ENCODE peak calls at places on chromosomes 3 and 15, in six cellular contexts. A is sigmoid colon, C is A549, S is tibial nerve, G is SK-N-SH, M is HepG2. F is an unnamed sample.

GRCh38 chr3:31180274-31180673 is 285.8 kb upstream of the GADL1 start:
- DNase-seq in C (no peak), M (no peak), G (no peak), A (no peak), S (no peak), F (no peak)

GRCh38 chr3:50388021-50388719 is 28.8 kb upstream of the TMEM115 start:
- DNase-seq in S (no peak), M (no peak), A (no peak), C (no peak), G (peak), F (no peak)

GRCh38 chr3:16521580-16521941 is 8.1 kb upstream of the RFTN1 start:
- DNase-seq in M (no peak), A (no peak), S (no peak), C (no peak), G (no peak), F (no peak)

GRCh38 chr15:71312731-71313460 is 197.6 kb downstream of the THSD4 start:
- DNase-seq in G (no peak), S (no peak), M (no peak), A (no peak), C (no peak), F (no peak)

GRCh38 chr3:170205302-170205701 is 16.9 kb upstream of the PRKCI start:
- DNase-seq in A (no peak), S (no peak), M (no peak), C (no peak), G (no peak), F (no peak)

GRCh38 chr3:152524198-152525140 is 255.7 kb downstream of the MBNL1 start:
- DNase-seq in A (no peak), C (peak), S (peak), M (peak), G (peak), F (no peak)

GRCh38 chr15:88882745-88883144 is 12.6 kb downstream of the HAPLN3 start:
- DNase-seq in S (no peak), C (no peak), M (no peak), A (no peak), G (no peak), F (no peak)

GRCh38 chr3:160564205-160564922 is 1.0 kb downstream of the KPNA4 start:
- DNase-seq in G (no peak), A (no peak), S (no peak), C (peak), M (peak), F (no peak)

GRCh38 chr3:114809668-114810413 is 337.2 kb downstream of the ZBTB20 start:
- DNase-seq in S (no peak), M (peak), A (no peak), C (peak), G (no peak), F (no peak)

GRCh38 chr3:42660131-42660715 is 6.7 kb downstream of the ZBTB47 start:
- DNase-seq in C (no peak), M (no peak), S (no peak), G (no peak), A (peak), F (no peak)

GRCh38 chr3:153757839-153758238 is 363.4 kb upstream of the ARHGEF26 start:
- DNase-seq in M (no peak), A (no peak), G (no peak), S (no peak), C (no peak), F (no peak)

GRCh38 chr15:70475921-70476320 is 287.4 kb downstream of the UACA start:
- DNase-seq in M (no peak), C (peak), S (no peak), A (no peak), G (no peak), F (no peak)

GRCh38 chr3:194801378-194802124 is 115.9 kb downstream of the FAM43A start:
- DNase-seq in M (no peak), G (no peak), C (no peak), A (no peak), S (no peak), F (no peak)

GRCh38 chr15:39462691-39463090 is 118.2 kb upstream of the THBS1 start:
- DNase-seq in G (no peak), C (no peak), S (no peak), A (no peak), M (no peak), F (no peak)

GRCh38 chr3:52270252-52270754 is 8.1 kb downstream of the WDR82 start:
- DNase-seq in M (no peak), C (no peak), A (no peak), S (no peak), G (no peak), F (no peak)

GRCh38 chr3:184145120-184145524 is 10.0 kb downstream of the EIF2B5 start:
- DNase-seq in C (peak), G (peak), S (no peak), A (no peak), M (peak), F (no peak)

GRCh38 chr15:64247535-64247905 is 84.7 kb upstream of the PPIB start:
- DNase-seq in S (no peak), A (no peak), M (peak), G (no peak), C (no peak), F (no peak)

DNA sequence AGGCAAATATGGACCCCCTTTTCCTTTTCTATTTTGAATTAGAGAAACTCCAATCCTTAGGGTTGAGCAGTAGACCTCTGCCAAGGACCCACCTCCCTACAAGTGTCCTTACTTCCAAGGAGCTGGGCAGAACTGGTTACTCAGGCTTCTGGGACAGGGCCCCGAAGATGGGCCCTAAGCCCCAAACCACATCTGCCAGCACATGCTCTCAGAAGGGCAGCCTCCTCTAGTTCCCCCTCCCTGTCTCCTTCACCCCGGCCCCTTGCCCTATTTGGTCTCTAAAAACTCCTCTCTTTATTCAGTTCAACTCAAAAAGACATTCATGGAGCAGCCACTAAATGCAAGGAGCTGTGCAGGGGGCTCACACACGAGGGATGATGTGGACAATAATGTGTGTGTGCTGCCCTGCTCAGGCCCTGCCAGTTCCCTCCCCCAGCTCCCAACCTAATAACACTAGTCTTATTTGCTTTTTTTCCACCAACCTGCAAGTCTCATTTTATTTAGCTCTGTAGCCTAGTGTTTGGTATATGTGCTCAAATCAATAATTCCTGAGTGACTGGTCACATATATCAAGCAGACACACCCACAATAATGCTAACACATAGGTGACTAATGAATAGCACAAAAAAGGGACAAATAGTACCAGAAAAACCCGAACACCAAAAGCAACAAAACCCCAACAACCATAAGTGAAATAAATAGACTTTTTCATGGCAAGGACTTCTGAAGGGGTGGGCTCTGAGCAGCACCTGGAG is 12.2 kb downstream of the ZDHHC3 start:
- DNase-seq in S (no peak), A (no peak), C (no peak), G (no peak), M (no peak), F (no peak)
- H3K4me3 ChIP-seq in S (no peak), A (no peak), C (no peak), G (no peak), M (no peak), F (no peak)

GRCh38 chr3:124514681-124515080 is 215.6 kb upstream of the UMPS start:
- DNase-seq in M (no peak), G (no peak), S (no peak), C (no peak), A (no peak), F (no peak)

GRCh38 chr3:124510290-124510689 is 220.0 kb upstream of the UMPS start:
- DNase-seq in S (no peak), A (no peak), G (no peak), C (no peak), M (no peak), F (no peak)

GRCh38 chr3:124512881-124513609 is 217.2 kb upstream of the UMPS start:
- DNase-seq in G (no peak), S (no peak), C (peak), A (no peak), M (peak), F (no peak)

GRCh38 chr3:124516333-124516732 is 213.9 kb upstream of the UMPS start:
- DNase-seq in G (no peak), A (no peak), S (no peak), M (no peak), C (no peak), F (no peak)

GRCh38 chr3:124513610-124513997 is 216.6 kb upstream of the UMPS start:
- DNase-seq in G (no peak), A (no peak), M (no peak), C (no peak), S (no peak), F (no peak)
- H3K27ac ChIP-seq in G (no peak), A (no peak), M (peak), C (peak), S (no peak), F (no peak)

GRCh38 chr3:46664971-46665762 is 28.3 kb downstream of the ALS2CL start:
- DNase-seq in G (peak), C (no peak), S (no peak), M (no peak), A (no peak), F (no peak)

GRCh38 chr3:46661776-46662766 is 31.4 kb downstream of the ALS2CL start:
- DNase-seq in C (no peak), M (no peak), A (peak), S (no peak), G (peak), F (peak)

GRCh38 chr3:46664188-46664970 is 29.1 kb downstream of the ALS2CL start:
- DNase-seq in S (no peak), A (peak), G (peak), C (no peak), M (no peak), F (no peak)

GRCh38 chr3:46662771-46663551 is 30.5 kb downstream of the ALS2CL start:
- DNase-seq in M (no peak), C (no peak), A (peak), G (peak), S (peak), F (peak)

DNA sequence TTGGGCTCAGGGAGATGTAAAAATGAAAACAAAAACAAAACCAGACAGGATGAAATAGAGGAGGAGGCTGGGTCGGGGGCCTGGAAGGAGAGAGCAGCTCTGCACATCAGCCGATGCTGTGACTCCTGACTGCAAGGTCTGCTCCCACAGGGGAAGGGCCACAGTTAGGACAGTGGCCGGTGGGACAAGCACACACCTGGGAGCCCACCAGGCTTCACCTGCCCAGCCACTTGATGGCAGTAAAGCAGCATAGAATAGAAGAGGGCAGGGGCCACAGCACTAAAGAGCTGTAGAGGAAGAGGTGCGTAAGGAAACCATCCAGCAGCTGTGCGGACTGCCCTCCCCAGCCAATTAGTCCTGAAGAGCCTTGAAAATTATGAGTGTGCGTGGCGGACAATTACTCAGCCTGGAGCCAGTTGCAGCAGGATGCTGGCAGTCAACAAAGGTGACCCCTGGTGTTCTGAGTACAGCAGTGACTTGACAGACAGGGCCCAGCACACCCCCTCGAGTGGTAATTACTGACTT is 29.8 kb downstream of the ALS2CL start:
- DNase-seq in M (no peak), A (peak), G (peak), C (peak), S (no peak), F (no peak)
- TF ChIP-seq EP300 in M (no peak), A (no peak), G (no peak), C (no peak), S (no peak), F (no peak)

GRCh38 chr3:5036858-5037257 is 57.6 kb downstream of the BHLHE40 start:
- DNase-seq in S (no peak), C (no peak), G (no peak), A (no peak), M (no peak), F (no peak)
- H3K4me3 ChIP-seq in S (no peak), C (no peak), G (no peak), A (no peak), M (no peak), F (no peak)

DNA sequence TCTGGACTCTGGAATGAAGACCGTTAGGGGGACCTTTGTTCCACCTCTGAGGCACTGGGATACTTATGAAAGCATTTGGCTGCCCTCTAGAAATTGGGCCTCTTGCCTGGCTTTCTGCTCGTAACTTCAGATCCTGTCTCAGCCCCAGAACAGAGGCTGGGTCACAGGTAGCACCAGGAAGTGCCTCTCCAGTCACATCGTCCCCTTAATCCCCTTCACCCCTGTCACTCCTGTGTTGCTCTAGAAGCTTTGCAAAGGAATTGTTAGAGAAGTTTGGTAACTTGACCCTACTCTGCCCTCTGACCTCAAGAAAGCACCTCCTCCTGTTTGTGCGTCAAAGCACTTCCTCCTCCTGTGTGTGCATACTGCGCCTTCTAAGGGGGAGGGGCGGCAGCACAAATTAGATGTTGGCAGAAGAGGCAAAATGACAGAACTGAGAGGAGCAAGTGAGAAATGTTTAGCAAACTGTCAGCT is 76.0 kb downstream of the LARS2 start:
- DNase-seq in M (no peak), A (no peak), C (peak), G (no peak), S (peak), F (no peak)
- H3K27ac ChIP-seq in M (no peak), A (no peak), C (no peak), G (no peak), S (no peak), F (no peak)

DNA sequence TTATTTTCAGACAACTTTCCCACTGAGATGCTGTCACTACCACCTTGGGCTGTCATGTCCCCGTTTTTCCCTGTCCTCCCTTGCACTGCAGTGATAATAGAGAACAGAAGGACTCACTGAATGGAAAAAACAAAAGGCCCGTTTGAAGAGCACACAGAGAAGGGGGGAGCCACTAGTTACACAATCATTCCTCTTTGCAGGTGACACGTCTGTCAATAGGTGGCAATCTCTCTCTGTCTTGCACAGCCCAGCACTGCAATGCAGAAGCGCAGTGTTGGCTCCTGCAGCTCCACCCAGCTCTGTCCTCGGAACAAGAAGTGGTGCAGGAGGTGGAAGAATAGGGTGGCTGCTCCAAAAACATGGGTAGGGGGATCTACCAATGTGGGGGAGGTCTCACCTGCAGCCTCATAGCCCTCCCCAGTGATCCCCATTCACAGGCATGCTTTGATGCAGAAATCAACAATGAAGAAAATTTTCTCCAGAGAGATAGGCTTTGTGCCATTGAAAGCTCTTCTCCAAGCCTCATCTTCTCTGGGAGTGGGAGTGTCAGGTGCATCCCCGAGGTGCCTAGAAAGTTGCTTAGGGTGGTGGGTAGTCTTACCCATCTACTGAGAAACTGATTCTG is 31.8 kb downstream of the FSTL1 start:
- DNase-seq in M (peak), C (peak), A (no peak), G (peak), S (no peak), F (no peak)
- TF ChIP-seq EP300 in M (no peak), C (no peak), A (no peak), G (no peak), S (no peak), F (no peak)

DNA sequence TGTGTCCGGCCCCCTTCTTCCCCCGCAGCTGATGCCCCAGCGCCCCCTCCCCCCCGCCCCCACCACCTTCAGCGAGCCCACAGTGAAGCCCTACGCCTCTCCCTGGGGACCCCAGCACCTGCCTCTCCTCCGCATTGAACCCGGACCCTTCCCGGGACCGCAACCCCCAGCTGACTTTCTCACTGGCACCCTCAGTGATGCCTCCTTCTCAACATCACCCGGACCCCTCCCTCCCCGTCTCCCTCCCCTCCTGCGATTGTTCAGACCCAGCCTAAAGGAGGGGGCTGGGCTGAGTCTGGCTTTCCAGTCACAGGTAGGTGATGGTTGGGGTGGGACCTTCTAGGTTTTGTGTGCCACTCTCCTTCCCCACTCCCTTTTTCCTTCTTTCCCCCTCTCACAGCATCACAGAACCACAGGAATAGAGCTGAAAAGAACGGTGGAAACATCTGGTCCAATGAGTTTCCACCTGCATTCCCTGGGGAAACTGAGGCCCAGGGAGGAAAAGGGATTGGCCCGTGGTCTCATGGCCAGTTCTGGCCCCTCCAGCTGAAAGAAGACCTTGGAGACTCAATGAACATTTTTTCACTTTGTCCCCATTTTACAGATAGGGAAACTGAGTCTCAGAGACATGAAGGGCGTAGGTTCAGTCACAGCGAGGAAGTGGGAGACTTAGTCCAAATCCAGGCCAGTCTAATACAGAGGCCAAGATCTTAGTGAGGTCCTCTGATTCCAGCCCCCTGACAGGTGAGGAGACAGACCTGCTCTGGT is 828 bp downstream of the CAND2 start:
- DNase-seq in M (no peak), S (no peak), G (no peak), C (no peak), A (no peak), F (no peak)
- H3K4me3 ChIP-seq in M (no peak), S (peak), G (no peak), C (no peak), A (peak), F (peak)

GRCh38 chr3:177610677-177611654 is 413.7 kb upstream of the TBL1XR1 start:
- DNase-seq in G (no peak), M (peak), A (no peak), C (no peak), S (no peak), F (no peak)
- H3K27ac ChIP-seq in G (peak), M (no peak), A (peak), C (peak), S (no peak), F (no peak)

GRCh38 chr3:3586843-3587626 is 212.2 kb upstream of the LRRN1 start:
- DNase-seq in C (no peak), M (no peak), S (no peak), A (no peak), G (no peak), F (no peak)
- TF ChIP-seq EP300 in C (no peak), M (no peak), S (peak), A (no peak), G (no peak), F (no peak)

DNA sequence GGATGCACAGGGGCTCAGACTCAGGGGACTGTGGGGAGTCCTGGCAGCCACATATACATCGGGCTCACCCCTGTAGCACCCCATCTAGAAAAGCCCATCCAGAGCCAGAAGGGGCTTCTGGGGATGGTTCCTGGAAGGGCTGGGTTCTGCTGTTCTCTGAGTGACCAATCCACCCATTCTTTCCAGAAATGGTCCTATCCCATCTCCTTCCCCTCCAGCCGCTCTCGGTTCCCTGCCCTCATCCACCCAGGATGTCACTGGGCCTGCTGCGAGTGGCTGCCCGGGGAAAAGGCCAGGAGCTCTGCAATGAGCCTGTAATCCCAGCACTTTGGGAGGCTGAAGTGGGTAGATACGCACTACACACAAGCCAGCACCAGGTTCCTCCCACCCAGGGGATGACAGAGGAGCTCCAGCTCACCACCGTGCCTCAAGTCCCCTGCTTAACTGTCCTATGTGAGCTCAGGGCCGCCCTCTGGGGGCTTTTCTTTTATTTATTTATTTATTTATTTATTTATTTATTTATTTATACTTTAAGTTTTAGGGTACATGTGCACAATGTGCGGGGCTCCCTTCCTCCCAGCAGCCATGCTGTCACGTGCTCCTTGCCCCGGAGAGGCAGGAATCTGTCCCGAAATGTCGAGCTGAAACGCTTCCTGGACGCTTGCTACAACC is 13.6 kb upstream of the CSK start:
- DNase-seq in S (no peak), C (no peak), A (no peak), M (no peak), G (peak), F (no peak)
- H3K4me3 ChIP-seq in S (no peak), C (peak), A (no peak), M (peak), G (no peak), F (no peak)